ENCODE peak calls at places on chromosomes 2 and 18, in ten cellular contexts. C is DMS79, Y is left colon, R is activated T-helper 1 cell treated with Interleukin-2 at 50 U/mL for 16 hours, A is MCF 10A, Q is WTC11, E is erythroblast, I is HT-29, M is cerebellum, B is tibial nerve. O is an unnamed sample.

GRCh38 chr2:76280676-76281075 is 570.0 kb upstream of the GCFC2 start:
- DNase-seq in C (no peak), Q (no peak), I (no peak), E (no peak), R (no peak), M (no peak), A (no peak), B (no peak), Y (no peak), O (no peak)

GRCh38 chr18:45874501-45875184 is 49.2 kb downstream of the SIGLEC15 start:
- DNase-seq in Y (no peak), I (no peak), C (no peak), M (no peak), R (no peak), B (no peak), E (peak; percentile 27), Q (no peak), A (no peak), O (peak; percentile 52)

GRCh38 chr18:57909620-57910019 is 106.5 kb upstream of the ATP8B1 start:
- DNase-seq in C (no peak), R (no peak), B (no peak), M (no peak), Y (no peak), E (no peak), Q (no peak), I (peak; percentile 58), A (peak; percentile 91), O (no peak)

GRCh38 chr2:168660859-168661258 is 141.6 kb upstream of the NOSTRIN start:
- DNase-seq in A (no peak), R (no peak), E (no peak), Y (no peak), B (no peak), M (no peak), I (no peak), Q (no peak), C (no peak), O (no peak)

GRCh38 chr18:39453882-39454281 is 1888.3 kb upstream of the CELF4 start:
- DNase-seq in C (no peak), Y (no peak), A (peak; percentile 83), M (no peak), Q (no peak), B (no peak), I (no peak), E (peak; percentile 24), R (no peak), O (no peak)

GRCh38 chr18:63286926-63287325 is 32.6 kb downstream of the BCL2 start:
- DNase-seq in A (no peak), B (no peak), E (no peak), C (no peak), M (no peak), R (no peak), Q (no peak), Y (no peak), I (no peak), O (no peak)

GRCh38 chr18:45255142-45255890 is 360.0 kb upstream of the SLC14A2 start:
- DNase-seq in Y (no peak), R (no peak), I (no peak), C (no peak), A (no peak), E (no peak), Q (no peak), M (no peak), B (peak; percentile 31), O (no peak)

GRCh38 chr2:12980817-12981216 is 264.1 kb downstream of the TRIB2 start:
- DNase-seq in R (no peak), Y (no peak), M (no peak), Q (no peak), E (no peak), I (no peak), C (no peak), A (no peak), B (no peak), O (no peak)

GRCh38 chr2:237389831-237390230 is 24.1 kb downstream of the COL6A3 start:
- DNase-seq in E (no peak), B (no peak), Q (no peak), R (no peak), Y (no peak), C (no peak), M (no peak), A (no peak), I (no peak), O (no peak)

GRCh38 chr2:218229239-218229638 is 12.2 kb downstream of the ARPC2 start:
- DNase-seq in Y (peak; percentile 30), R (no peak), C (no peak), M (no peak), E (no peak), A (peak; percentile 72), B (no peak), Q (no peak), I (no peak), O (peak; percentile 33)

GRCh38 chr2:17245921-17246320 is 272.3 kb downstream of the RAD51AP2 start:
- DNase-seq in E (no peak), I (no peak), A (peak; percentile 6), M (no peak), R (no peak), Y (no peak), B (no peak), C (no peak), Q (no peak), O (no peak)

GRCh38 chr18:31217455-31217854 is 54.8 kb upstream of the DSC1 start:
- DNase-seq in R (no peak), E (no peak), I (peak; percentile 63), M (no peak), A (no peak), C (no peak), Q (no peak), Y (no peak), B (no peak), O (no peak)

GRCh38 chr2:176158306-176158643 is 1.2 kb downstream of the HOXD3 start:
- DNase-seq in Q (no peak), Y (no peak), B (no peak), I (no peak), A (no peak), E (no peak), C (no peak), R (no peak), M (no peak), O (no peak)

GRCh38 chr2:73134471-73134870 is 21.7 kb upstream of the RAB11FIP5 start:
- DNase-seq in B (no peak), A (no peak), I (no peak), M (no peak), C (no peak), Y (no peak), Q (no peak), R (no peak), E (no peak), O (no peak)

GRCh38 chr2:219851801-219852481 is 224.5 kb downstream of the SLC4A3 start:
- DNase-seq in C (no peak), R (no peak), A (peak; percentile 79), Y (no peak), I (no peak), E (no peak), Q (peak; percentile 22), M (no peak), B (no peak), O (no peak)

GRCh38 chr2:35160871-35161270 is 1194.7 kb upstream of the CRIM1 start:
- DNase-seq in E (no peak), C (no peak), R (no peak), I (no peak), A (no peak), Q (no peak), B (no peak), Y (no peak), M (no peak), O (no peak)

GRCh38 chr2:224901121-224901676 is 141.1 kb downstream of the DOCK10 start:
- DNase-seq in A (no peak), E (no peak), Q (no peak), B (no peak), I (no peak), M (no peak), Y (no peak), R (no peak), C (no peak), O (no peak)

GRCh38 chr2:2102870-2103269 is 228.2 kb downstream of the MYT1L start:
- DNase-seq in B (no peak), A (no peak), Y (no peak), M (peak; percentile 45), E (no peak), I (no peak), R (no peak), C (no peak), Q (no peak), O (no peak)

GRCh38 chr2:32832821-32833220 is 113.9 kb upstream of the LTBP1 start:
- DNase-seq in Y (no peak), I (no peak), M (no peak), A (no peak), C (no peak), B (no peak), E (no peak), Q (no peak), R (no peak), O (no peak)

GRCh38 chr18:7174359-7175107 is 56.4 kb upstream of the LRRC30 start:
- DNase-seq in Q (peak; percentile 28), C (no peak), M (no peak), R (no peak), Y (no peak), A (no peak), B (no peak), E (no peak), I (no peak), O (no peak)

GRCh38 chr2:23824777-23825212 is 102.1 kb downstream of the ATAD2B start:
- DNase-seq in B (peak; percentile 84), C (peak; percentile 17), Y (no peak), E (peak; percentile 57), A (peak; percentile 67), I (peak; percentile 74), M (peak; percentile 34), Q (no peak), R (no peak), O (peak; percentile 52)

GRCh38 chr2:229564300-229564907 is 150.0 kb downstream of the DNER start:
- DNase-seq in Q (no peak), Y (no peak), A (no peak), M (no peak), I (no peak), R (no peak), C (no peak), B (no peak), E (no peak), O (no peak)

GRCh38 chr2:127463155-127463991 is 45.1 kb downstream of the PROC start:
- DNase-seq in Y (no peak), M (no peak), I (no peak), E (no peak), Q (peak; percentile 79), B (no peak), R (no peak), C (no peak), A (no peak), O (no peak)

GRCh38 chr2:10721344-10722251 is at the start of gene ATP6V1C2:
- DNase-seq in M (no peak), I (no peak), E (no peak), Y (peak; percentile 65), A (peak; percentile 31), C (no peak), B (no peak), R (no peak), Q (peak; percentile 71), O (peak; percentile 80)

O was measured in germinal center.